ENCODE peak calls at places on chromosomes 3 and 15, in ten cellular contexts. One of them, this sample, is unnamed.

GRCh38 chr15:69600556-69601085 is 148.0 kb downstream of the RPLP1 start:
- DNase-seq in cardiac muscle cell: no peak
- DNase-seq in mammary epithelial cell: no peak
- DNase-seq in naive thymus-derived CD4-positive, alpha-beta T cell: no peak
- DNase-seq in OCI-LY7: no peak
- DNase-seq in psoas muscle: no peak
- DNase-seq in right cardiac atrium: no peak
- DNase-seq in fibroblast of lung: no peak
- DNase-seq in A549: no peak
- DNase-seq in GM23248: no peak
- DNase-seq in this sample: no peak

GRCh38 chr15:52408823-52409222 is 113.2 kb upstream of the MYO5C start:
- DNase-seq in cardiac muscle cell: no peak
- DNase-seq in mammary epithelial cell: peak; percentile 56
- DNase-seq in naive thymus-derived CD4-positive, alpha-beta T cell: no peak
- DNase-seq in OCI-LY7: no peak
- DNase-seq in psoas muscle: no peak
- DNase-seq in right cardiac atrium: no peak
- DNase-seq in fibroblast of lung: no peak
- DNase-seq in A549: peak; percentile 13
- DNase-seq in GM23248: no peak
- DNase-seq in this sample: no peak

GRCh38 chr3:14876942-14877341 is 58.2 kb downstream of the FGD5 start:
- DNase-seq in cardiac muscle cell: peak; percentile 24
- DNase-seq in mammary epithelial cell: no peak
- DNase-seq in naive thymus-derived CD4-positive, alpha-beta T cell: no peak
- DNase-seq in OCI-LY7: no peak
- DNase-seq in psoas muscle: peak; percentile 73
- DNase-seq in right cardiac atrium: peak; percentile 89
- DNase-seq in fibroblast of lung: peak; percentile 78
- DNase-seq in A549: peak; percentile 76
- DNase-seq in GM23248: peak; percentile 57
- DNase-seq in this sample: peak; percentile 88

GRCh38 chr3:197713477-197713822 is 23.3 kb downstream of the RUBCN start:
- DNase-seq in cardiac muscle cell: no peak
- DNase-seq in mammary epithelial cell: no peak
- DNase-seq in naive thymus-derived CD4-positive, alpha-beta T cell: no peak
- DNase-seq in OCI-LY7: no peak
- DNase-seq in psoas muscle: peak; percentile 59
- DNase-seq in right cardiac atrium: no peak
- DNase-seq in fibroblast of lung: no peak
- DNase-seq in A549: no peak
- DNase-seq in GM23248: no peak
- DNase-seq in this sample: no peak

GRCh38 chr3:134029256-134029733 is 430 bp downstream of the SLCO2A1 start:
- DNase-seq in cardiac muscle cell: peak; percentile 39
- DNase-seq in mammary epithelial cell: peak; percentile 34
- DNase-seq in naive thymus-derived CD4-positive, alpha-beta T cell: no peak
- DNase-seq in OCI-LY7: no peak
- DNase-seq in psoas muscle: no peak
- DNase-seq in right cardiac atrium: peak; percentile 20
- DNase-seq in fibroblast of lung: peak; percentile 40
- DNase-seq in A549: peak; percentile 6
- DNase-seq in GM23248: peak; percentile 55
- DNase-seq in this sample: no peak

GRCh38 chr15:29522373-29523276 is 253.0 kb upstream of the NSMCE3 start:
- DNase-seq in cardiac muscle cell: no peak
- DNase-seq in mammary epithelial cell: peak; percentile 88
- DNase-seq in naive thymus-derived CD4-positive, alpha-beta T cell: no peak
- DNase-seq in OCI-LY7: no peak
- DNase-seq in psoas muscle: no peak
- DNase-seq in right cardiac atrium: no peak
- DNase-seq in fibroblast of lung: no peak
- DNase-seq in A549: peak; percentile 64
- DNase-seq in GM23248: no peak
- DNase-seq in this sample: no peak

GRCh38 chr3:156148946-156149348 is 28.6 kb downstream of the KCNAB1 start:
- DNase-seq in cardiac muscle cell: peak; percentile 73
- DNase-seq in mammary epithelial cell: no peak
- DNase-seq in naive thymus-derived CD4-positive, alpha-beta T cell: no peak
- DNase-seq in OCI-LY7: no peak
- DNase-seq in psoas muscle: no peak
- DNase-seq in right cardiac atrium: no peak
- DNase-seq in fibroblast of lung: peak; percentile 21
- DNase-seq in A549: no peak
- DNase-seq in GM23248: no peak
- DNase-seq in this sample: no peak

GRCh38 chr15:87387681-87388240 is 868.8 kb downstream of the NTRK3 start:
- DNase-seq in cardiac muscle cell: no peak
- DNase-seq in mammary epithelial cell: peak; percentile 82
- DNase-seq in naive thymus-derived CD4-positive, alpha-beta T cell: no peak
- DNase-seq in OCI-LY7: no peak
- DNase-seq in psoas muscle: no peak
- DNase-seq in right cardiac atrium: no peak
- DNase-seq in fibroblast of lung: no peak
- DNase-seq in A549: no peak
- DNase-seq in GM23248: no peak
- DNase-seq in this sample: no peak

GRCh38 chr3:120425196-120425595 is 25.6 kb downstream of the FSTL1 start:
- DNase-seq in cardiac muscle cell: no peak
- DNase-seq in mammary epithelial cell: no peak
- DNase-seq in naive thymus-derived CD4-positive, alpha-beta T cell: no peak
- DNase-seq in OCI-LY7: no peak
- DNase-seq in psoas muscle: no peak
- DNase-seq in right cardiac atrium: no peak
- DNase-seq in fibroblast of lung: no peak
- DNase-seq in A549: no peak
- DNase-seq in GM23248: no peak
- DNase-seq in this sample: no peak

GRCh38 chr3:157494581-157495281 is 8.5 kb downstream of the VEPH1 start:
- DNase-seq in cardiac muscle cell: peak; percentile 54
- DNase-seq in mammary epithelial cell: no peak
- DNase-seq in naive thymus-derived CD4-positive, alpha-beta T cell: no peak
- DNase-seq in OCI-LY7: no peak
- DNase-seq in psoas muscle: no peak
- DNase-seq in right cardiac atrium: no peak
- DNase-seq in fibroblast of lung: no peak
- DNase-seq in A549: no peak
- DNase-seq in GM23248: peak; percentile 17
- DNase-seq in this sample: no peak

GRCh38 chr3:80533553-80533952 is 765.8 kb upstream of the ROBO1 start:
- DNase-seq in cardiac muscle cell: no peak
- DNase-seq in mammary epithelial cell: peak; percentile 21
- DNase-seq in naive thymus-derived CD4-positive, alpha-beta T cell: no peak
- DNase-seq in OCI-LY7: no peak
- DNase-seq in psoas muscle: no peak
- DNase-seq in right cardiac atrium: no peak
- DNase-seq in fibroblast of lung: peak; percentile 2
- DNase-seq in A549: no peak
- DNase-seq in GM23248: peak; percentile 49
- DNase-seq in this sample: no peak

GRCh38 chr3:16081661-16082060 is 92.8 kb upstream of the GALNT15 start:
- DNase-seq in cardiac muscle cell: no peak
- DNase-seq in mammary epithelial cell: no peak
- DNase-seq in naive thymus-derived CD4-positive, alpha-beta T cell: no peak
- DNase-seq in OCI-LY7: no peak
- DNase-seq in psoas muscle: no peak
- DNase-seq in right cardiac atrium: no peak
- DNase-seq in fibroblast of lung: no peak
- DNase-seq in A549: no peak
- DNase-seq in GM23248: no peak
- DNase-seq in this sample: no peak

GRCh38 chr3:192887701-192888100 is 30.0 kb downstream of the MB21D2 start:
- DNase-seq in cardiac muscle cell: no peak
- DNase-seq in mammary epithelial cell: no peak
- DNase-seq in naive thymus-derived CD4-positive, alpha-beta T cell: no peak
- DNase-seq in OCI-LY7: no peak
- DNase-seq in psoas muscle: no peak
- DNase-seq in right cardiac atrium: no peak
- DNase-seq in fibroblast of lung: no peak
- DNase-seq in A549: peak; percentile 81
- DNase-seq in GM23248: no peak
- DNase-seq in this sample: no peak

GRCh38 chr3:9703240-9703639 is 393 bp upstream of the CPNE9 start:
- DNase-seq in cardiac muscle cell: no peak
- DNase-seq in mammary epithelial cell: no peak
- DNase-seq in naive thymus-derived CD4-positive, alpha-beta T cell: no peak
- DNase-seq in OCI-LY7: no peak
- DNase-seq in psoas muscle: no peak
- DNase-seq in right cardiac atrium: no peak
- DNase-seq in fibroblast of lung: no peak
- DNase-seq in A549: no peak
- DNase-seq in GM23248: no peak
- DNase-seq in this sample: no peak

GRCh38 chr15:52651868-52652267 is 27.3 kb downstream of the ATOSA start:
- DNase-seq in cardiac muscle cell: peak; percentile 95
- DNase-seq in mammary epithelial cell: peak; percentile 85
- DNase-seq in naive thymus-derived CD4-positive, alpha-beta T cell: peak; percentile 37
- DNase-seq in OCI-LY7: no peak
- DNase-seq in psoas muscle: peak; percentile 65
- DNase-seq in right cardiac atrium: peak; percentile 63
- DNase-seq in fibroblast of lung: peak; percentile 93
- DNase-seq in A549: peak; percentile 94
- DNase-seq in GM23248: peak; percentile 91
- DNase-seq in this sample: peak; percentile 63

GRCh38 chr15:25182736-25183445 is 228.1 kb downstream of the SNRPN start:
- DNase-seq in cardiac muscle cell: no peak
- DNase-seq in mammary epithelial cell: no peak
- DNase-seq in naive thymus-derived CD4-positive, alpha-beta T cell: no peak
- DNase-seq in OCI-LY7: no peak
- DNase-seq in psoas muscle: peak; percentile 50
- DNase-seq in right cardiac atrium: peak; percentile 4
- DNase-seq in fibroblast of lung: no peak
- DNase-seq in A549: no peak
- DNase-seq in GM23248: no peak
- DNase-seq in this sample: peak; percentile 7

GRCh38 chr3:35639251-35640185 is at the start of gene ARPP21:
- DNase-seq in cardiac muscle cell: no peak
- DNase-seq in mammary epithelial cell: no peak
- DNase-seq in naive thymus-derived CD4-positive, alpha-beta T cell: no peak
- DNase-seq in OCI-LY7: peak; percentile 61
- DNase-seq in psoas muscle: peak; percentile 89
- DNase-seq in right cardiac atrium: peak; percentile 14
- DNase-seq in fibroblast of lung: peak; percentile 2
- DNase-seq in A549: peak; percentile 46
- DNase-seq in GM23248: no peak
- DNase-seq in this sample: no peak

GRCh38 chr3:126212250-126212628 is 31.9 kb upstream of the ALDH1L1 start:
- DNase-seq in cardiac muscle cell: no peak
- DNase-seq in mammary epithelial cell: no peak
- DNase-seq in naive thymus-derived CD4-positive, alpha-beta T cell: no peak
- DNase-seq in OCI-LY7: no peak
- DNase-seq in psoas muscle: no peak
- DNase-seq in right cardiac atrium: no peak
- DNase-seq in fibroblast of lung: no peak
- DNase-seq in A549: no peak
- DNase-seq in GM23248: no peak
- DNase-seq in this sample: no peak
- H3K4me3 ChIP-seq in cardiac muscle cell: no peak overlapping the region
- H3K4me3 ChIP-seq in mammary epithelial cell: no peak overlapping the region
- H3K4me3 ChIP-seq in naive thymus-derived CD4-positive, alpha-beta T cell: no peak overlapping the region
- H3K4me3 ChIP-seq in OCI-LY7: no peak overlapping the region
- H3K4me3 ChIP-seq in psoas muscle: peak overlapping the region; percentile 74
- H3K4me3 ChIP-seq in right cardiac atrium: no peak overlapping the region
- H3K4me3 ChIP-seq in fibroblast of lung: no peak overlapping the region
- H3K4me3 ChIP-seq in A549: peak overlapping the region; percentile 42
- H3K4me3 ChIP-seq in GM23248: no peak overlapping the region
- H3K4me3 ChIP-seq in this sample: peak overlapping the region; percentile 64

GRCh38 chr15:60364306-60364924 is 33.4 kb downstream of the ANXA2 start:
- DNase-seq in cardiac muscle cell: no peak
- DNase-seq in mammary epithelial cell: no peak
- DNase-seq in naive thymus-derived CD4-positive, alpha-beta T cell: no peak
- DNase-seq in OCI-LY7: no peak
- DNase-seq in psoas muscle: no peak
- DNase-seq in right cardiac atrium: no peak
- DNase-seq in fibroblast of lung: no peak
- DNase-seq in A549: peak; percentile 45
- DNase-seq in GM23248: no peak
- DNase-seq in this sample: no peak
- H3K4me1 ChIP-seq in cardiac muscle cell: peaks cover 19% of the 10 kb centered on the region
- H3K4me1 ChIP-seq in mammary epithelial cell: peaks cover 19% of the 10 kb centered on the region
- H3K4me1 ChIP-seq in naive thymus-derived CD4-positive, alpha-beta T cell: no peaks in the 10 kb centered on the region
- H3K4me1 ChIP-seq in OCI-LY7: no peaks in the 10 kb centered on the region
- H3K4me1 ChIP-seq in psoas muscle: peaks cover 40% of the 10 kb centered on the region
- H3K4me1 ChIP-seq in right cardiac atrium: peaks cover 7% of the 10 kb centered on the region
- H3K4me1 ChIP-seq in fibroblast of lung: peaks cover 27% of the 10 kb centered on the region
- H3K4me1 ChIP-seq in A549: peaks cover 76% of the 10 kb centered on the region
- H3K4me1 ChIP-seq in GM23248: peaks cover 73% of the 10 kb centered on the region
- H3K4me1 ChIP-seq in this sample: peaks cover 65% of the 10 kb centered on the region

DNA sequence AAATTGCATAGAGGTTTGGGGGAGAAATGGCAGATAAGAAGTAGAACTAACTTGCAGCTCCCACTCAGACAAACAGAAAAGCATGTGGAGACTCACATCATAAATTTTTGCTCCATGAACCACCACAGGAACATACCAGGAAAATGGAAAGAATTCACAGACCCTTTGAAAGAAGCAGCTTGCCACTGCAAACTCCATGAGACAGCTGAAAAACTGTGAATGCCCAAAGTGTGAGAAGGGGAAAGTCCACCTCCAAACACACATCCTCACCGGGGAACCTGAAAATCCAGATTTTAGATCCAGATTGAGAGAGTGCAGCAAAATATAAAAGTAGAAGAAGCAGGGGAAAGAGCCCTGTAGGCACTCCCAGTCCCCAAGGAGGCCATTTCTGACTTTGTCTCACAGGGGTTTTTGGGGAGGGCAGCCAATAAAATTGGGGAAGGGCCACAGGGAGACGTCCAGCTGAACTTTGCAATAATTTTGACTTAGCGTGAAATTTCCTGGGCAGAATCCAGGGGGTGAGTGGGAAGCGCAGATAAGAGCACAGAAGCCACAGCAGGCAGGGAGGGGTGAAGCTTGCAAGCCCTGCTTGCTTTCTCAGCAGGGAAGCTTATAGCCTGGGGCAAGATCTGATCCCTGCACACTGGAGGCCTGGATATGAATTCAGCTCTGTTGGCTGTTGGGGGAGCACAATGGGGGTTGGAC is 183.4 kb upstream of the UBE2E2 start:
- DNase-seq in cardiac muscle cell: peak; percentile 76
- DNase-seq in mammary epithelial cell: no peak
- DNase-seq in naive thymus-derived CD4-positive, alpha-beta T cell: no peak
- DNase-seq in OCI-LY7: no peak
- DNase-seq in psoas muscle: no peak
- DNase-seq in right cardiac atrium: peak; percentile 28
- DNase-seq in fibroblast of lung: no peak
- DNase-seq in A549: no peak
- DNase-seq in GM23248: no peak
- DNase-seq in this sample: no peak
- H3K4me3 ChIP-seq in cardiac muscle cell: no peak overlapping the region
- H3K4me3 ChIP-seq in mammary epithelial cell: no peak overlapping the region
- H3K4me3 ChIP-seq in naive thymus-derived CD4-positive, alpha-beta T cell: no peak overlapping the region
- H3K4me3 ChIP-seq in OCI-LY7: no peak overlapping the region
- H3K4me3 ChIP-seq in psoas muscle: no peak overlapping the region
- H3K4me3 ChIP-seq in right cardiac atrium: no peak overlapping the region
- H3K4me3 ChIP-seq in fibroblast of lung: no peak overlapping the region
- H3K4me3 ChIP-seq in A549: no peak overlapping the region
- H3K4me3 ChIP-seq in GM23248: no peak overlapping the region
- H3K4me3 ChIP-seq in this sample: no peak overlapping the region

DNA sequence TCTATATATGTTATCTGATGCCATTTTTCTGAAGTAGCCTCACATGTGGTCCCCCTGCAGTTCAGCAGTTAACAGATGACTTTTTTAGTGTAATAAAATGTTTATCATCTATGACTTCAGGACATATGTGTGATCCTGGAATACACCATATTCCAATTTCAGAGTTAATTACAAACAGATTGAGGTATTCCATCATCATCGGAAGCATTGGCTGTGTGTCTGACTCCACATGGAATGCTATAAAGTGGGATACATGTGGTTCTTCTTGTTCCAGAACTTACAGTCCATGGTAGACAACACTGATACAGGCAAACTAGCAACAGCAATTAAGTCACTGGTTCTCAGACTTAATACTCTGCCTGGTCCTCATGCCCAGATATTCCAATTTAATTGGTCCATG is 45.8 kb upstream of the LIMD1 start:
- DNase-seq in cardiac muscle cell: no peak
- DNase-seq in mammary epithelial cell: no peak
- DNase-seq in naive thymus-derived CD4-positive, alpha-beta T cell: no peak
- DNase-seq in OCI-LY7: no peak
- DNase-seq in psoas muscle: no peak
- DNase-seq in right cardiac atrium: no peak
- DNase-seq in fibroblast of lung: no peak
- DNase-seq in A549: no peak
- DNase-seq in GM23248: peak; percentile 30
- DNase-seq in this sample: no peak
- H3K4me1 ChIP-seq in cardiac muscle cell: peaks cover 24% of the 10 kb centered on the region
- H3K4me1 ChIP-seq in mammary epithelial cell: peaks cover 37% of the 10 kb centered on the region
- H3K4me1 ChIP-seq in naive thymus-derived CD4-positive, alpha-beta T cell: no peaks in the 10 kb centered on the region
- H3K4me1 ChIP-seq in OCI-LY7: peaks cover 17% of the 10 kb centered on the region
- H3K4me1 ChIP-seq in psoas muscle: peaks cover 84% of the 10 kb centered on the region
- H3K4me1 ChIP-seq in right cardiac atrium: peaks cover 23% of the 10 kb centered on the region
- H3K4me1 ChIP-seq in fibroblast of lung: peaks cover 61% of the 10 kb centered on the region
- H3K4me1 ChIP-seq in A549: peaks cover 59% of the 10 kb centered on the region
- H3K4me1 ChIP-seq in GM23248: peaks cover 64% of the 10 kb centered on the region
- H3K4me1 ChIP-seq in this sample: peaks cover 40% of the 10 kb centered on the region